ENCODE peak calls at places on chromosomes 5 and 9, in five cellular contexts. E is LoVo, O is HTR-8/SVneo, F is NCI-H345, M is T-cell. J is an unnamed sample.

GRCh38 chr5:142063376-142063775 is 45.2 kb upstream of the NDFIP1 start:
- DNase-seq in E (no peak), O (no peak), F (no peak), M (no peak), J (no peak)

GRCh38 chr5:15021286-15022046 is 149.9 kb upstream of the ANKH start:
- DNase-seq in E (no peak), O (peak; percentile 50), F (no peak), M (no peak), J (peak; percentile 36)

GRCh38 chr9:126380447-126380846 is 53.8 kb downstream of the MVB12B start:
- DNase-seq in E (no peak), O (no peak), F (no peak), M (no peak), J (no peak)

GRCh38 chr5:93586948-93587918 is 4.2 kb downstream of the NR2F1 start:
- DNase-seq in E (no peak), O (no peak), F (no peak), M (no peak), J (no peak)

GRCh38 chr9:125538092-125538473 is 168.9 kb downstream of the MAPKAP1 start:
- DNase-seq in E (peak; percentile 85), O (peak; percentile 61), F (peak; percentile 84), M (no peak), J (peak; percentile 63)

GRCh38 chr5:160555836-160556660 is 134.4 kb downstream of the PTTG1 start:
- DNase-seq in E (no peak), O (no peak), F (peak; percentile 1), M (no peak), J (no peak)

GRCh38 chr9:19999491-20000057 is 210.7 kb upstream of the SLC24A2 start:
- DNase-seq in E (no peak), O (peak; percentile 34), F (no peak), M (no peak), J (peak; percentile 45)

GRCh38 chr5:10576121-10576789 is 12.4 kb downstream of the ANKRD33B start:
- DNase-seq in E (no peak), O (no peak), F (no peak), M (no peak), J (no peak)

GRCh38 chr5:83255268-83255667 is 177.9 kb downstream of the XRCC4 start:
- DNase-seq in E (no peak), O (no peak), F (no peak), M (no peak), J (no peak)

GRCh38 chr9:99075246-99075912 is 29.5 kb upstream of the TGFBR1 start:
- DNase-seq in E (no peak), O (peak; percentile 53), F (no peak), M (no peak), J (peak; percentile 74)

GRCh38 chr5:11384441-11385250 is 519.6 kb downstream of the CTNND2 start:
- DNase-seq in E (no peak), O (peak; percentile 29), F (no peak), M (no peak), J (no peak)

GRCh38 chr9:88590558-88591146 is 55.7 kb downstream of the NXNL2 start:
- DNase-seq in E (no peak), O (no peak), F (no peak), M (no peak), J (no peak)

GRCh38 chr5:80255425-80255751 is 460 bp downstream of the SERINC5 start:
- DNase-seq in E (peak; percentile 72), O (peak; percentile 49), F (peak; percentile 48), M (no peak), J (peak; percentile 64)

GRCh38 chr9:76799481-76799880 is 35.2 kb downstream of the PCA3 start:
- DNase-seq in E (peak; percentile 48), O (no peak), F (no peak), M (no peak), J (no peak)

J was measured in H54.